ENCODE peak calls at places on chromosomes 13 and 19, in four cellular contexts. One of them, this sample, is unnamed.

GRCh38 chr13:30346159-30346788 is 38.9 kb upstream of the KATNAL1 start:
- DNase-seq in heart right ventricle: no peak
- DNase-seq in GM12878: peak
- DNase-seq in AG04449: no peak
- DNase-seq in this sample: no peak

GRCh38 chr13:42633495-42633894 is 59.5 kb downstream of the TNFSF11 start:
- DNase-seq in AG04449: no peak
- DNase-seq in heart right ventricle: no peak
- DNase-seq in GM12878: no peak
- DNase-seq in this sample: no peak

GRCh38 chr13:32454886-32455593 is 27.1 kb upstream of the N4BP2L1 start:
- DNase-seq in GM12878: no peak
- DNase-seq in AG04449: no peak
- DNase-seq in heart right ventricle: no peak
- DNase-seq in this sample: no peak

GRCh38 chr19:756232-756631 is 5.3 kb downstream of the MISP start:
- DNase-seq in heart right ventricle: no peak
- DNase-seq in GM12878: no peak
- DNase-seq in AG04449: no peak
- DNase-seq in this sample: peak

GRCh38 chr19:11382898-11383705 is 1.0 kb downstream of the EPOR start:
- DNase-seq in heart right ventricle: peak
- DNase-seq in AG04449: no peak
- DNase-seq in GM12878: no peak
- DNase-seq in this sample: no peak

GRCh38 chr13:46543307-46543706 is 9.7 kb upstream of the LRCH1 start:
- DNase-seq in GM12878: no peak
- DNase-seq in AG04449: no peak
- DNase-seq in heart right ventricle: no peak
- DNase-seq in this sample: no peak

GRCh38 chr13:36795463-36795862 is 23.6 kb upstream of the RFXAP start:
- DNase-seq in heart right ventricle: no peak
- DNase-seq in AG04449: no peak
- DNase-seq in GM12878: no peak
- DNase-seq in this sample: no peak

GRCh38 chr13:40640845-40641458 is 25.5 kb downstream of the FOXO1 start:
- DNase-seq in GM12878: no peak
- DNase-seq in heart right ventricle: no peak
- DNase-seq in AG04449: no peak
- DNase-seq in this sample: no peak

GRCh38 chr19:48624791-48625723 is 5.8 kb downstream of the SPHK2 start:
- DNase-seq in GM12878: no peak
- DNase-seq in AG04449: no peak
- DNase-seq in heart right ventricle: no peak
- DNase-seq in this sample: no peak

GRCh38 chr13:113742000-113742441 is 17.0 kb upstream of the TMEM255B start:
- DNase-seq in heart right ventricle: no peak
- DNase-seq in GM12878: no peak
- DNase-seq in AG04449: no peak
- DNase-seq in this sample: peak

GRCh38 chr13:36130542-36131214 is 504 bp downstream of the DCLK1 start:
- DNase-seq in GM12878: no peak
- DNase-seq in AG04449: no peak
- DNase-seq in heart right ventricle: peak
- DNase-seq in this sample: no peak

GRCh38 chr13:113839536-113840204 is 24.2 kb downstream of the GAS6 start:
- DNase-seq in heart right ventricle: peak
- DNase-seq in AG04449: no peak
- DNase-seq in GM12878: no peak
- DNase-seq in this sample: no peak

GRCh38 chr13:87982436-87982835 is 311.3 kb downstream of the SLITRK5 start:
- DNase-seq in heart right ventricle: no peak
- DNase-seq in AG04449: no peak
- DNase-seq in GM12878: no peak
- DNase-seq in this sample: no peak

GRCh38 chr13:75986818-75987217 is 350.7 kb downstream of the LMO7 start:
- DNase-seq in heart right ventricle: no peak
- DNase-seq in AG04449: no peak
- DNase-seq in GM12878: peak
- DNase-seq in this sample: no peak

GRCh38 chr13:39451301-39451700 is 151.7 kb downstream of the LHFPL6 start:
- DNase-seq in AG04449: no peak
- DNase-seq in heart right ventricle: no peak
- DNase-seq in GM12878: no peak
- DNase-seq in this sample: peak

GRCh38 chr13:32134241-32134801 is 102.7 kb downstream of the FRY start:
- DNase-seq in heart right ventricle: no peak
- DNase-seq in AG04449: no peak
- DNase-seq in GM12878: no peak
- DNase-seq in this sample: no peak

GRCh38 chr19:50059045-50059444 is 33.2 kb downstream of the ZNF473 start:
- DNase-seq in AG04449: no peak
- DNase-seq in GM12878: no peak
- DNase-seq in heart right ventricle: no peak
- DNase-seq in this sample: no peak

GRCh38 chr19:12065100-12065538 is 588 bp downstream of the ZNF844 start:
- DNase-seq in GM12878: no peak
- DNase-seq in AG04449: no peak
- DNase-seq in heart right ventricle: no peak
- DNase-seq in this sample: peak

DNA sequence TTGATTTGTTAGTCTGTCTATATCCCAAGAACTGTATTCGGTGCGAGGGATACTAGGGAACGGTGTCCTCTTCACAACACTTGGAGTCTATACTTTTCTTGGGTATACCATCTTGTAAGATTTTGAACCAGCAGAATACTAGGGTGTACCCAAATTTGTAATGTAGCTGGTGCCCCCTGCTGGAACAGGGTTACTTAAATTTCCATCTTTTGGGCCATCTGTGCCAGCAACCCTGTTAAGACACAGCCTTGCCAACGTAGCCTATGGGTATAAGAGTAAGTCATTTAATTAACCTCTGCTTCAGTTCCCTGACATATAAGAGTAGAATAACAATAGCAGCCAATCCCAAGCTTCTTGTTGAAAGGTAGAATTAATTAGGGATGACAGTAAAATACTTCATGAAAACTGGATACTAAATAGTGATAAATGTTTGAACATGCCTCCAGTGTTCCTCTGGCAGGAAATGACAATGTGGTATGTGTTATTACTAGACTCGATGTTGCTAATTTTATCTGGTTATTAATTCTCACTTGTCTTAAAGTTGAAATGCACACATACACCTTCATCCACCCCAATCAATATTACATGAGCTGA is 607.6 kb downstream of the FGF9 start:
- DNase-seq in GM12878: peak
- DNase-seq in AG04449: no peak
- DNase-seq in heart right ventricle: peak
- DNase-seq in this sample: peak
- TF ChIP-seq CTCF in GM12878: peak
- TF ChIP-seq CTCF in AG04449: no peak
- TF ChIP-seq CTCF in heart right ventricle: peak
- TF ChIP-seq CTCF in this sample: peak

GRCh38 chr13:101150998-101151397 is 265.3 kb downstream of the NALCN start:
- DNase-seq in heart right ventricle: no peak
- DNase-seq in GM12878: no peak
- DNase-seq in AG04449: no peak
- DNase-seq in this sample: peak

GRCh38 chr13:101157261-101157660 is 259.0 kb downstream of the NALCN start:
- DNase-seq in GM12878: no peak
- DNase-seq in heart right ventricle: no peak
- DNase-seq in AG04449: no peak
- DNase-seq in this sample: peak

GRCh38 chr13:101152184-101152583 is 264.1 kb downstream of the NALCN start:
- DNase-seq in heart right ventricle: no peak
- DNase-seq in GM12878: no peak
- DNase-seq in AG04449: no peak
- DNase-seq in this sample: no peak

GRCh38 chr13:101155920-101156319 is 260.4 kb downstream of the NALCN start:
- DNase-seq in heart right ventricle: no peak
- DNase-seq in AG04449: no peak
- DNase-seq in GM12878: no peak
- DNase-seq in this sample: no peak
- TF ChIP-seq CTCF in heart right ventricle: peak
- TF ChIP-seq CTCF in AG04449: no peak
- TF ChIP-seq CTCF in GM12878: peak
- TF ChIP-seq CTCF in this sample: peak

GRCh38 chr19:6221220-6221877 is 58.4 kb downstream of the MLLT1 start:
- DNase-seq in AG04449: no peak
- DNase-seq in GM12878: no peak
- DNase-seq in heart right ventricle: no peak
- DNase-seq in this sample: no peak

GRCh38 chr19:6219592-6220290 is 60.0 kb downstream of the MLLT1 start:
- DNase-seq in GM12878: no peak
- DNase-seq in heart right ventricle: peak
- DNase-seq in AG04449: no peak
- DNase-seq in this sample: no peak

GRCh38 chr19:6221878-6222746 is 57.7 kb downstream of the MLLT1 start:
- DNase-seq in AG04449: no peak
- DNase-seq in GM12878: no peak
- DNase-seq in heart right ventricle: no peak
- DNase-seq in this sample: no peak

GRCh38 chr19:6219147-6219525 is 60.6 kb downstream of the MLLT1 start:
- DNase-seq in GM12878: no peak
- DNase-seq in heart right ventricle: no peak
- DNase-seq in AG04449: no peak
- DNase-seq in this sample: no peak

DNA sequence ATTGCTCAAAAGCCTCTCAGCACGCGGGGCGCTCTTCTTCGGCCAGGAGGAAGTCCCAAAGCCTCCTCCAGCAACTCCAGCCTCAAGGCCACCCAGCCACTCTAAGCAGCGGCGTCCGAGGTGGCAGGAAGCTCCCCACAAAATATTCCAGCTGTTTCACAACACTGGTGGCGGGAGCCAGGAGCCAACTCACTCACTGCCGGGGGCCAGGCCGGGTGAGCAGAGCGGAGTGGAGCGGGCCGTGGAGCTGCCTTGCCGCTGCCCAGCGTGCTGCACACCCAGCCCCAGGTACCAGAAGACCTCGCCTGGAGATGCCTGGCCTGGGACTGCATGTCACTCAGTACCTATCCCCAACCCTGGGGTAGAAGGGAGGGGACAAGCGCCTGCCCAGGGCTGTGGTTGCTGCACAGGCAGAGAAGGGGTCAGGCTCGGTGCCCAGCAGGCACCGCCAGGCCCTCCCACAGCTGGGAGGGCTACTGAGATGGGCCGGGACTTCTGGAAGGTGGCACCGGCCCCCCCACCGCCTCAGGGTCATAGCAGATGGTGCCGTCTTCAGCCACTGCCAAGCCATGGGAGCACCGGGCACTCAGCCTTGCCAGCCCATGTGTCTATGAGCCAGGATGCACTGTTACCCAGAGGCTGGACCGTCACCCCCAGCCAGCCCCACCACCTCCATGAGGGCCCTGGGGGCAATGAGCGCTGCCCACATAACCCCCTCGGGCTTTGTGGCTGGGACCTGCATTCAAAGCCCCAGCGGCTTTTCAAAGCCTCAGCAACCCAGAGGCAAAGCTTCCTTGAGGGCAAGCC is 59.2 kb downstream of the MLLT1 start:
- DNase-seq in AG04449: no peak
- DNase-seq in heart right ventricle: peak
- DNase-seq in GM12878: no peak
- DNase-seq in this sample: peak
- TF ChIP-seq CTCF in AG04449: no peak
- TF ChIP-seq CTCF in heart right ventricle: no peak
- TF ChIP-seq CTCF in GM12878: no peak
- TF ChIP-seq CTCF in this sample: no peak

DNA sequence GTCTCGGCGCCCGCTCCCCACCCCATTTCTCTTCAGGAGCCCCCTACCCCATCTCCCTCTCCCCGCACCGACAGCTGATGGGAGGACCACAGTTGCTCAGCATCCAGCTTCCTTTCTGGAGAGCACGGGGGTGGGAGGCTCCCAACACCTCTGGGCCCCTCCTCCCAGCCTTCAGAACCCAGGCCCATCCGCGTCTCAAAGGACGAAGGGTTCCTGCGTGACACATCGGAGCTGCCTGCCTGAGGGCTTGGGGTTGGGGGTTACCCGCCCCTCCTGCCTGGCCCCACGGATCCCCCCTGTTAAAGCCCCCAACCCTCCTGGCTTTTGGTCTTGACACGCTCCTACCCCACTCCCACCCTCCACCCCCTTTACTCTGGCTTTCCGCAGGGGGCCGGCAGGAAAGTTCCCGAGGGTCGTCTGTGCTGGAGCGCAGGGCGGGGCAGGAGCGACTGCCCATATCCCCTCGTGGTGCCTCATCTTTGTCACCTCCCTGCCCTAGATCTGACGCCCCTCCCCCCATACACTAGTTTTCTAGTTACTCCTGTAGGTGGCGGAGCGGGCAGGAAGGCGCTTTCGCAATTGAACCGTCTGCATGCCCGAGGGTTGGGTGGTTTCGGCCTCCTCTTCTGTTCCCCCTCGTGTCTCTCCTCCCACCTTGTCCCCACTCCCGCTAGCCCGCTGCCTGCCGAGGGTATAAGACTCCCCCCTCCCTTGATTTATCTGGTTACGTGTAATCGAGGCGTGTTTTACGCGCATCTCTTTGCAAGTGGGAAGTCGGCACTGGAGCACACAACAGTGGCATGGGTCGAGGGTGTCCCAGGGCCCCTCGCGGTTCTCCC is 922 bp downstream of the TRAPPC5 start:
- DNase-seq in GM12878: no peak
- DNase-seq in AG04449: peak
- DNase-seq in heart right ventricle: peak
- DNase-seq in this sample: peak
- TF ChIP-seq CTCF in GM12878: peak
- TF ChIP-seq CTCF in AG04449: peak
- TF ChIP-seq CTCF in heart right ventricle: peak
- TF ChIP-seq CTCF in this sample: peak

GRCh38 chr19:46732966-46733692 is 12.7 kb upstream of the FKRP start:
- DNase-seq in GM12878: no peak
- DNase-seq in AG04449: no peak
- DNase-seq in heart right ventricle: no peak
- DNase-seq in this sample: no peak
- TF ChIP-seq CTCF in GM12878: no peak
- TF ChIP-seq CTCF in AG04449: no peak
- TF ChIP-seq CTCF in heart right ventricle: no peak
- TF ChIP-seq CTCF in this sample: no peak

DNA sequence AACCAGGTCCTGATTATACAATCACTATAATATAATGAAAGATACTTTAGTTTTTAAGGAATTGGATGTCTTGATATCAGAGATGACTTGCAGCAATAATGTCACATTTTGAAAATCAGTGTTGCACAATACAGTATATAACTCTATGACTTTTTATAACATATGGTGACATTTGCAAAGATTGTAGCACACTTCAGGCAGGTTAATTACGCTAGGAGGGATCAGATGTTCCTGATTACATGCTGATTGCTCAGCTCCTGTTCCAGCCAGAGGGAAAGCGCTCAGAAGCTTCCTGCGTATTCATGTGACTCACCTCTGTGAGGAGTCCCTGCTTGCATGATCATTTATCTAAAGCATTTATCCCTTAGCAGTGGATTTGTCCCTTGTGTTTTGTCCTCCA is 265.6 kb downstream of the GPC5 start:
- DNase-seq in GM12878: no peak
- DNase-seq in heart right ventricle: no peak
- DNase-seq in AG04449: no peak
- DNase-seq in this sample: no peak
- TF ChIP-seq CTCF in GM12878: no peak
- TF ChIP-seq CTCF in heart right ventricle: no peak
- TF ChIP-seq CTCF in AG04449: no peak
- TF ChIP-seq CTCF in this sample: no peak

This sample was measured in AG10803.